ENCODE peak calls at places on chromosome 5, in six cellular contexts. One of them, this sample, is unnamed.
A peak's percentile ranks its signal among the peaks of the same experiment; 100 is the strongest.

GRCh38 chr5:137220523-137220927 is 278.6 kb downstream of the SPOCK1 start:
- DNase-seq in activated T-helper 1 cell treated with anti-CD3 and anti-CD28 coated beads, Interleukin-12 subunit alpha, Interleukin-12 subunit beta, Interleukin-2, Interleukin-4 antibody, amounts not matched to agents 30 ng/mL and 10 ng/mL and 1 ng/mL, durations not matched to agents 14 hours and 24 hours and 36 hours: no peak
- DNase-seq in glutamatergic neuron: no peak
- DNase-seq in stimulated activated naive B cell treated with anti-CD40 and anti-IgM and Interleukin-4, amounts not matched to agents 10 μg/mL and 1 μg/mL and 100 μg/mL, for 72 hours: no peak
- DNase-seq in ELR: peak; percentile 93
- DNase-seq in left lobe of liver: no peak
- DNase-seq in this sample: no peak

GRCh38 chr5:78912085-78912771 is 72.9 kb downstream of the ARSB start:
- DNase-seq in activated T-helper 1 cell treated with anti-CD3 and anti-CD28 coated beads, Interleukin-12 subunit alpha, Interleukin-12 subunit beta, Interleukin-2, Interleukin-4 antibody, amounts not matched to agents 30 ng/mL and 10 ng/mL and 1 ng/mL, durations not matched to agents 14 hours and 24 hours and 36 hours: no peak
- DNase-seq in glutamatergic neuron: no peak
- DNase-seq in stimulated activated naive B cell treated with anti-CD40 and anti-IgM and Interleukin-4, amounts not matched to agents 10 μg/mL and 1 μg/mL and 100 μg/mL, for 72 hours: no peak
- DNase-seq in ELR: no peak
- DNase-seq in left lobe of liver: no peak
- DNase-seq in this sample: no peak

GRCh38 chr5:65854931-65855330 is 71.4 kb upstream of the ERBIN start:
- DNase-seq in activated T-helper 1 cell treated with anti-CD3 and anti-CD28 coated beads, Interleukin-12 subunit alpha, Interleukin-12 subunit beta, Interleukin-2, Interleukin-4 antibody, amounts not matched to agents 30 ng/mL and 10 ng/mL and 1 ng/mL, durations not matched to agents 14 hours and 24 hours and 36 hours: no peak
- DNase-seq in glutamatergic neuron: no peak
- DNase-seq in stimulated activated naive B cell treated with anti-CD40 and anti-IgM and Interleukin-4, amounts not matched to agents 10 μg/mL and 1 μg/mL and 100 μg/mL, for 72 hours: no peak
- DNase-seq in ELR: no peak
- DNase-seq in left lobe of liver: no peak
- DNase-seq in this sample: no peak

GRCh38 chr5:139358064-139358463 is 16.4 kb downstream of the PAIP2 start:
- DNase-seq in activated T-helper 1 cell treated with anti-CD3 and anti-CD28 coated beads, Interleukin-12 subunit alpha, Interleukin-12 subunit beta, Interleukin-2, Interleukin-4 antibody, amounts not matched to agents 30 ng/mL and 10 ng/mL and 1 ng/mL, durations not matched to agents 14 hours and 24 hours and 36 hours: no peak
- DNase-seq in glutamatergic neuron: no peak
- DNase-seq in stimulated activated naive B cell treated with anti-CD40 and anti-IgM and Interleukin-4, amounts not matched to agents 10 μg/mL and 1 μg/mL and 100 μg/mL, for 72 hours: no peak
- DNase-seq in ELR: no peak
- DNase-seq in left lobe of liver: no peak
- DNase-seq in this sample: no peak

GRCh38 chr5:171494452-171495121 is 75.1 kb downstream of the FGF18 start:
- DNase-seq in activated T-helper 1 cell treated with anti-CD3 and anti-CD28 coated beads, Interleukin-12 subunit alpha, Interleukin-12 subunit beta, Interleukin-2, Interleukin-4 antibody, amounts not matched to agents 30 ng/mL and 10 ng/mL and 1 ng/mL, durations not matched to agents 14 hours and 24 hours and 36 hours: no peak
- DNase-seq in glutamatergic neuron: peak; percentile 49
- DNase-seq in stimulated activated naive B cell treated with anti-CD40 and anti-IgM and Interleukin-4, amounts not matched to agents 10 μg/mL and 1 μg/mL and 100 μg/mL, for 72 hours: no peak
- DNase-seq in ELR: peak; percentile 57
- DNase-seq in left lobe of liver: no peak
- DNase-seq in this sample: no peak

GRCh38 chr5:83034552-83035181 is 42.5 kb downstream of the TMEM167A start:
- DNase-seq in activated T-helper 1 cell treated with anti-CD3 and anti-CD28 coated beads, Interleukin-12 subunit alpha, Interleukin-12 subunit beta, Interleukin-2, Interleukin-4 antibody, amounts not matched to agents 30 ng/mL and 10 ng/mL and 1 ng/mL, durations not matched to agents 14 hours and 24 hours and 36 hours: no peak
- DNase-seq in glutamatergic neuron: no peak
- DNase-seq in stimulated activated naive B cell treated with anti-CD40 and anti-IgM and Interleukin-4, amounts not matched to agents 10 μg/mL and 1 μg/mL and 100 μg/mL, for 72 hours: no peak
- DNase-seq in ELR: no peak
- DNase-seq in left lobe of liver: no peak
- DNase-seq in this sample: no peak

GRCh38 chr5:19531374-19531952 is 456.5 kb downstream of the CDH18 start:
- DNase-seq in activated T-helper 1 cell treated with anti-CD3 and anti-CD28 coated beads, Interleukin-12 subunit alpha, Interleukin-12 subunit beta, Interleukin-2, Interleukin-4 antibody, amounts not matched to agents 30 ng/mL and 10 ng/mL and 1 ng/mL, durations not matched to agents 14 hours and 24 hours and 36 hours: no peak
- DNase-seq in glutamatergic neuron: no peak
- DNase-seq in stimulated activated naive B cell treated with anti-CD40 and anti-IgM and Interleukin-4, amounts not matched to agents 10 μg/mL and 1 μg/mL and 100 μg/mL, for 72 hours: no peak
- DNase-seq in ELR: peak; percentile 75
- DNase-seq in left lobe of liver: no peak
- DNase-seq in this sample: no peak

GRCh38 chr5:133821889-133822288 is 146.5 kb downstream of the C5orf15 start:
- DNase-seq in activated T-helper 1 cell treated with anti-CD3 and anti-CD28 coated beads, Interleukin-12 subunit alpha, Interleukin-12 subunit beta, Interleukin-2, Interleukin-4 antibody, amounts not matched to agents 30 ng/mL and 10 ng/mL and 1 ng/mL, durations not matched to agents 14 hours and 24 hours and 36 hours: no peak
- DNase-seq in glutamatergic neuron: no peak
- DNase-seq in stimulated activated naive B cell treated with anti-CD40 and anti-IgM and Interleukin-4, amounts not matched to agents 10 μg/mL and 1 μg/mL and 100 μg/mL, for 72 hours: no peak
- DNase-seq in ELR: no peak
- DNase-seq in left lobe of liver: no peak
- DNase-seq in this sample: no peak

GRCh38 chr5:180212363-180213255 is 3.6 kb upstream of the RASGEF1C start:
- DNase-seq in activated T-helper 1 cell treated with anti-CD3 and anti-CD28 coated beads, Interleukin-12 subunit alpha, Interleukin-12 subunit beta, Interleukin-2, Interleukin-4 antibody, amounts not matched to agents 30 ng/mL and 10 ng/mL and 1 ng/mL, durations not matched to agents 14 hours and 24 hours and 36 hours: no peak
- DNase-seq in glutamatergic neuron: no peak
- DNase-seq in stimulated activated naive B cell treated with anti-CD40 and anti-IgM and Interleukin-4, amounts not matched to agents 10 μg/mL and 1 μg/mL and 100 μg/mL, for 72 hours: no peak
- DNase-seq in ELR: no peak
- DNase-seq in left lobe of liver: no peak
- DNase-seq in this sample: no peak

GRCh38 chr5:141478321-141478945 is 2.7 kb downstream of the PCDHGC3 start:
- DNase-seq in activated T-helper 1 cell treated with anti-CD3 and anti-CD28 coated beads, Interleukin-12 subunit alpha, Interleukin-12 subunit beta, Interleukin-2, Interleukin-4 antibody, amounts not matched to agents 30 ng/mL and 10 ng/mL and 1 ng/mL, durations not matched to agents 14 hours and 24 hours and 36 hours: no peak
- DNase-seq in glutamatergic neuron: no peak
- DNase-seq in stimulated activated naive B cell treated with anti-CD40 and anti-IgM and Interleukin-4, amounts not matched to agents 10 μg/mL and 1 μg/mL and 100 μg/mL, for 72 hours: no peak
- DNase-seq in ELR: no peak
- DNase-seq in left lobe of liver: no peak
- DNase-seq in this sample: no peak

GRCh38 chr5:149712439-149713147 is 17.5 kb upstream of the PPARGC1B start:
- DNase-seq in activated T-helper 1 cell treated with anti-CD3 and anti-CD28 coated beads, Interleukin-12 subunit alpha, Interleukin-12 subunit beta, Interleukin-2, Interleukin-4 antibody, amounts not matched to agents 30 ng/mL and 10 ng/mL and 1 ng/mL, durations not matched to agents 14 hours and 24 hours and 36 hours: no peak
- DNase-seq in glutamatergic neuron: no peak
- DNase-seq in stimulated activated naive B cell treated with anti-CD40 and anti-IgM and Interleukin-4, amounts not matched to agents 10 μg/mL and 1 μg/mL and 100 μg/mL, for 72 hours: no peak
- DNase-seq in ELR: no peak
- DNase-seq in left lobe of liver: no peak
- DNase-seq in this sample: no peak

GRCh38 chr5:172452398-172453205 is 1.7 kb downstream of the SH3PXD2B start:
- DNase-seq in activated T-helper 1 cell treated with anti-CD3 and anti-CD28 coated beads, Interleukin-12 subunit alpha, Interleukin-12 subunit beta, Interleukin-2, Interleukin-4 antibody, amounts not matched to agents 30 ng/mL and 10 ng/mL and 1 ng/mL, durations not matched to agents 14 hours and 24 hours and 36 hours: no peak
- DNase-seq in glutamatergic neuron: no peak
- DNase-seq in stimulated activated naive B cell treated with anti-CD40 and anti-IgM and Interleukin-4, amounts not matched to agents 10 μg/mL and 1 μg/mL and 100 μg/mL, for 72 hours: no peak
- DNase-seq in ELR: peak; percentile 55
- DNase-seq in left lobe of liver: no peak
- DNase-seq in this sample: no peak

GRCh38 chr5:35129276-35129675 is 81.5 kb upstream of the AGXT2 start:
- DNase-seq in activated T-helper 1 cell treated with anti-CD3 and anti-CD28 coated beads, Interleukin-12 subunit alpha, Interleukin-12 subunit beta, Interleukin-2, Interleukin-4 antibody, amounts not matched to agents 30 ng/mL and 10 ng/mL and 1 ng/mL, durations not matched to agents 14 hours and 24 hours and 36 hours: no peak
- DNase-seq in glutamatergic neuron: no peak
- DNase-seq in stimulated activated naive B cell treated with anti-CD40 and anti-IgM and Interleukin-4, amounts not matched to agents 10 μg/mL and 1 μg/mL and 100 μg/mL, for 72 hours: no peak
- DNase-seq in ELR: peak; percentile 96
- DNase-seq in left lobe of liver: no peak
- DNase-seq in this sample: no peak

GRCh38 chr5:18329346-18329745 is 695.1 kb downstream of the TAF11L14 start:
- DNase-seq in activated T-helper 1 cell treated with anti-CD3 and anti-CD28 coated beads, Interleukin-12 subunit alpha, Interleukin-12 subunit beta, Interleukin-2, Interleukin-4 antibody, amounts not matched to agents 30 ng/mL and 10 ng/mL and 1 ng/mL, durations not matched to agents 14 hours and 24 hours and 36 hours: no peak
- DNase-seq in glutamatergic neuron: no peak
- DNase-seq in stimulated activated naive B cell treated with anti-CD40 and anti-IgM and Interleukin-4, amounts not matched to agents 10 μg/mL and 1 μg/mL and 100 μg/mL, for 72 hours: no peak
- DNase-seq in ELR: no peak
- DNase-seq in left lobe of liver: no peak
- DNase-seq in this sample: no peak

GRCh38 chr5:142095651-142096330 is 12.8 kb upstream of the NDFIP1 start:
- DNase-seq in activated T-helper 1 cell treated with anti-CD3 and anti-CD28 coated beads, Interleukin-12 subunit alpha, Interleukin-12 subunit beta, Interleukin-2, Interleukin-4 antibody, amounts not matched to agents 30 ng/mL and 10 ng/mL and 1 ng/mL, durations not matched to agents 14 hours and 24 hours and 36 hours: peak; percentile 63
- DNase-seq in glutamatergic neuron: no peak
- DNase-seq in stimulated activated naive B cell treated with anti-CD40 and anti-IgM and Interleukin-4, amounts not matched to agents 10 μg/mL and 1 μg/mL and 100 μg/mL, for 72 hours: peak; percentile 18
- DNase-seq in ELR: no peak
- DNase-seq in left lobe of liver: no peak
- DNase-seq in this sample: peak; percentile 70

GRCh38 chr5:172907657-172908056 is 51.6 kb upstream of the RPL26L1 start:
- DNase-seq in activated T-helper 1 cell treated with anti-CD3 and anti-CD28 coated beads, Interleukin-12 subunit alpha, Interleukin-12 subunit beta, Interleukin-2, Interleukin-4 antibody, amounts not matched to agents 30 ng/mL and 10 ng/mL and 1 ng/mL, durations not matched to agents 14 hours and 24 hours and 36 hours: no peak
- DNase-seq in glutamatergic neuron: no peak
- DNase-seq in stimulated activated naive B cell treated with anti-CD40 and anti-IgM and Interleukin-4, amounts not matched to agents 10 μg/mL and 1 μg/mL and 100 μg/mL, for 72 hours: no peak
- DNase-seq in ELR: no peak
- DNase-seq in left lobe of liver: no peak
- DNase-seq in this sample: no peak

GRCh38 chr5:135433626-135434426 is 13.3 kb downstream of the DCANP1 start:
- DNase-seq in activated T-helper 1 cell treated with anti-CD3 and anti-CD28 coated beads, Interleukin-12 subunit alpha, Interleukin-12 subunit beta, Interleukin-2, Interleukin-4 antibody, amounts not matched to agents 30 ng/mL and 10 ng/mL and 1 ng/mL, durations not matched to agents 14 hours and 24 hours and 36 hours: no peak
- DNase-seq in glutamatergic neuron: no peak
- DNase-seq in stimulated activated naive B cell treated with anti-CD40 and anti-IgM and Interleukin-4, amounts not matched to agents 10 μg/mL and 1 μg/mL and 100 μg/mL, for 72 hours: no peak
- DNase-seq in ELR: peak; percentile 48
- DNase-seq in left lobe of liver: peak; percentile 38
- DNase-seq in this sample: no peak

GRCh38 chr5:178547753-178548415 is 42.3 kb downstream of the COL23A1 start:
- DNase-seq in activated T-helper 1 cell treated with anti-CD3 and anti-CD28 coated beads, Interleukin-12 subunit alpha, Interleukin-12 subunit beta, Interleukin-2, Interleukin-4 antibody, amounts not matched to agents 30 ng/mL and 10 ng/mL and 1 ng/mL, durations not matched to agents 14 hours and 24 hours and 36 hours: no peak
- DNase-seq in glutamatergic neuron: no peak
- DNase-seq in stimulated activated naive B cell treated with anti-CD40 and anti-IgM and Interleukin-4, amounts not matched to agents 10 μg/mL and 1 μg/mL and 100 μg/mL, for 72 hours: no peak
- DNase-seq in ELR: no peak
- DNase-seq in left lobe of liver: no peak
- DNase-seq in this sample: no peak

GRCh38 chr5:97623441-97623840 is 440.4 kb upstream of the RIOK2 start:
- DNase-seq in activated T-helper 1 cell treated with anti-CD3 and anti-CD28 coated beads, Interleukin-12 subunit alpha, Interleukin-12 subunit beta, Interleukin-2, Interleukin-4 antibody, amounts not matched to agents 30 ng/mL and 10 ng/mL and 1 ng/mL, durations not matched to agents 14 hours and 24 hours and 36 hours: no peak
- DNase-seq in glutamatergic neuron: no peak
- DNase-seq in stimulated activated naive B cell treated with anti-CD40 and anti-IgM and Interleukin-4, amounts not matched to agents 10 μg/mL and 1 μg/mL and 100 μg/mL, for 72 hours: no peak
- DNase-seq in ELR: no peak
- DNase-seq in left lobe of liver: no peak
- DNase-seq in this sample: no peak

GRCh38 chr5:29001666-29002065 is 1963.3 kb upstream of the CDH9 start:
- DNase-seq in activated T-helper 1 cell treated with anti-CD3 and anti-CD28 coated beads, Interleukin-12 subunit alpha, Interleukin-12 subunit beta, Interleukin-2, Interleukin-4 antibody, amounts not matched to agents 30 ng/mL and 10 ng/mL and 1 ng/mL, durations not matched to agents 14 hours and 24 hours and 36 hours: no peak
- DNase-seq in glutamatergic neuron: no peak
- DNase-seq in stimulated activated naive B cell treated with anti-CD40 and anti-IgM and Interleukin-4, amounts not matched to agents 10 μg/mL and 1 μg/mL and 100 μg/mL, for 72 hours: no peak
- DNase-seq in ELR: no peak
- DNase-seq in left lobe of liver: no peak
- DNase-seq in this sample: no peak

This sample was measured in CD8-positive, alpha-beta T cell.